ENCODE peak calls at places on chromosomes 11 and 22, in five cellular contexts. One of them, this sample, is unnamed.

GRCh38 chr11:15985863-15986139 is 370.5 kb downstream of the SOX6 start:
- DNase-seq in hepatic stellate cell: no peak
- DNase-seq in CD8-positive, alpha-beta memory T cell: no peak
- DNase-seq in GM12865: no peak
- DNase-seq in T-helper 9 cell: no peak
- DNase-seq in this sample: no peak

GRCh38 chr11:126538071-126538470 is 182.6 kb downstream of the ST3GAL4 start:
- DNase-seq in hepatic stellate cell: no peak
- DNase-seq in CD8-positive, alpha-beta memory T cell: no peak
- DNase-seq in GM12865: no peak
- DNase-seq in T-helper 9 cell: no peak
- DNase-seq in this sample: no peak

GRCh38 chr11:16773981-16774710 is 35.7 kb downstream of the C11orf58 start:
- DNase-seq in hepatic stellate cell: no peak
- DNase-seq in CD8-positive, alpha-beta memory T cell: no peak
- DNase-seq in GM12865: no peak
- DNase-seq in T-helper 9 cell: no peak
- DNase-seq in this sample: no peak

GRCh38 chr11:79209540-79210266 is 231.1 kb downstream of the TENM4 start:
- DNase-seq in hepatic stellate cell: no peak
- DNase-seq in CD8-positive, alpha-beta memory T cell: no peak
- DNase-seq in GM12865: no peak
- DNase-seq in T-helper 9 cell: no peak
- DNase-seq in this sample: no peak

GRCh38 chr11:125315088-125315740 is 150.7 kb downstream of the PKNOX2 start:
- DNase-seq in hepatic stellate cell: no peak
- DNase-seq in CD8-positive, alpha-beta memory T cell: no peak
- DNase-seq in GM12865: no peak
- DNase-seq in T-helper 9 cell: no peak
- DNase-seq in this sample: no peak

GRCh38 chr11:14773755-14774154 is 118.3 kb downstream of the CYP2R1 start:
- DNase-seq in hepatic stellate cell: no peak
- DNase-seq in CD8-positive, alpha-beta memory T cell: no peak
- DNase-seq in GM12865: no peak
- DNase-seq in T-helper 9 cell: no peak
- DNase-seq in this sample: no peak

GRCh38 chr11:111739299-111739698 is 26.9 kb downstream of the PPP2R1B start:
- DNase-seq in hepatic stellate cell: no peak
- DNase-seq in CD8-positive, alpha-beta memory T cell: no peak
- DNase-seq in GM12865: no peak
- DNase-seq in T-helper 9 cell: no peak
- DNase-seq in this sample: no peak

GRCh38 chr11:34154059-34154875 is 48.8 kb downstream of the NAT10 start:
- DNase-seq in hepatic stellate cell: no peak
- DNase-seq in CD8-positive, alpha-beta memory T cell: no peak
- DNase-seq in GM12865: peak; percentile 59
- DNase-seq in T-helper 9 cell: no peak
- DNase-seq in this sample: peak; percentile 54

GRCh38 chr22:39090426-39091064 is 6.5 kb upstream of the APOBEC3H start:
- DNase-seq in hepatic stellate cell: no peak
- DNase-seq in CD8-positive, alpha-beta memory T cell: peak; percentile 87
- DNase-seq in GM12865: peak; percentile 89
- DNase-seq in T-helper 9 cell: peak; percentile 78
- DNase-seq in this sample: no peak

GRCh38 chr11:133619973-133620372 is 87.7 kb upstream of the OPCML start:
- DNase-seq in hepatic stellate cell: no peak
- DNase-seq in CD8-positive, alpha-beta memory T cell: no peak
- DNase-seq in GM12865: peak; percentile 16
- DNase-seq in T-helper 9 cell: no peak
- DNase-seq in this sample: peak; percentile 13

GRCh38 chr11:110587129-110587528 is 125.1 kb downstream of the ARHGAP20 start:
- DNase-seq in hepatic stellate cell: no peak
- DNase-seq in CD8-positive, alpha-beta memory T cell: no peak
- DNase-seq in GM12865: no peak
- DNase-seq in T-helper 9 cell: no peak
- DNase-seq in this sample: no peak

GRCh38 chr22:20571531-20572007 is 64.2 kb downstream of the MED15 start:
- DNase-seq in hepatic stellate cell: peak; percentile 50
- DNase-seq in CD8-positive, alpha-beta memory T cell: peak; percentile 56
- DNase-seq in GM12865: peak; percentile 63
- DNase-seq in T-helper 9 cell: peak; percentile 70
- DNase-seq in this sample: peak; percentile 72

GRCh38 chr11:40722179-40722795 is 737.2 kb downstream of the LRRC4C start:
- DNase-seq in hepatic stellate cell: no peak
- DNase-seq in CD8-positive, alpha-beta memory T cell: no peak
- DNase-seq in GM12865: peak; percentile 44
- DNase-seq in T-helper 9 cell: no peak
- DNase-seq in this sample: peak; percentile 5

GRCh38 chr11:123451183-123451907 is 21.3 kb downstream of the GRAMD1B start:
- DNase-seq in hepatic stellate cell: no peak
- DNase-seq in CD8-positive, alpha-beta memory T cell: no peak
- DNase-seq in GM12865: peak; percentile 56
- DNase-seq in T-helper 9 cell: no peak
- DNase-seq in this sample: no peak

GRCh38 chr11:8091671-8092070 is 10.7 kb downstream of the TUB start:
- DNase-seq in hepatic stellate cell: no peak
- DNase-seq in CD8-positive, alpha-beta memory T cell: no peak
- DNase-seq in GM12865: no peak
- DNase-seq in T-helper 9 cell: no peak
- DNase-seq in this sample: no peak

GRCh38 chr11:43576834-43577521 is 103.6 kb upstream of the HSD17B12 start:
- DNase-seq in hepatic stellate cell: no peak
- DNase-seq in CD8-positive, alpha-beta memory T cell: no peak
- DNase-seq in GM12865: peak; percentile 27
- DNase-seq in T-helper 9 cell: no peak
- DNase-seq in this sample: peak; percentile 66

GRCh38 chr22:17764036-17764435 is 10.2 kb downstream of the BID start:
- DNase-seq in hepatic stellate cell: no peak
- DNase-seq in CD8-positive, alpha-beta memory T cell: no peak
- DNase-seq in GM12865: no peak
- DNase-seq in T-helper 9 cell: no peak
- DNase-seq in this sample: no peak

GRCh38 chr11:46675288-46675851 is 25.0 kb downstream of the ARHGAP1 start:
- DNase-seq in hepatic stellate cell: peak; percentile 75
- DNase-seq in CD8-positive, alpha-beta memory T cell: no peak
- DNase-seq in GM12865: no peak
- DNase-seq in T-helper 9 cell: no peak
- DNase-seq in this sample: no peak

GRCh38 chr22:49666146-49666809 is 161.4 kb downstream of the BRD1 start:
- DNase-seq in hepatic stellate cell: no peak
- DNase-seq in CD8-positive, alpha-beta memory T cell: no peak
- DNase-seq in GM12865: no peak
- DNase-seq in T-helper 9 cell: no peak
- DNase-seq in this sample: no peak

GRCh38 chr22:47571616-47572015 is 809.2 kb downstream of the TBC1D22A start:
- DNase-seq in hepatic stellate cell: no peak
- DNase-seq in CD8-positive, alpha-beta memory T cell: no peak
- DNase-seq in GM12865: no peak
- DNase-seq in T-helper 9 cell: no peak
- DNase-seq in this sample: no peak

GRCh38 chr22:50016988-50017700 is 4.6 kb upstream of the IL17REL start:
- DNase-seq in hepatic stellate cell: no peak
- DNase-seq in CD8-positive, alpha-beta memory T cell: no peak
- DNase-seq in GM12865: peak; percentile 72
- DNase-seq in T-helper 9 cell: peak; percentile 44
- DNase-seq in this sample: peak; percentile 87

GRCh38 chr11:47485112-47485511 is 36.2 kb upstream of the RAPSN start:
- DNase-seq in hepatic stellate cell: no peak
- DNase-seq in CD8-positive, alpha-beta memory T cell: no peak
- DNase-seq in GM12865: no peak
- DNase-seq in T-helper 9 cell: no peak
- DNase-seq in this sample: no peak

GRCh38 chr11:1032310-1032891 is 4.1 kb downstream of the MUC6 start:
- DNase-seq in hepatic stellate cell: no peak
- DNase-seq in CD8-positive, alpha-beta memory T cell: no peak
- DNase-seq in GM12865: no peak
- DNase-seq in T-helper 9 cell: no peak
- DNase-seq in this sample: no peak

GRCh38 chr11:77073328-77074001 is 6.7 kb downstream of the CAPN5 start:
- DNase-seq in hepatic stellate cell: peak; percentile 99
- DNase-seq in CD8-positive, alpha-beta memory T cell: no peak
- DNase-seq in GM12865: no peak
- DNase-seq in T-helper 9 cell: no peak
- DNase-seq in this sample: peak; percentile 26

GRCh38 chr22:46774456-46775363 is 12.3 kb downstream of the TBC1D22A start:
- DNase-seq in hepatic stellate cell: no peak
- DNase-seq in CD8-positive, alpha-beta memory T cell: no peak
- DNase-seq in GM12865: peak; percentile 82
- DNase-seq in T-helper 9 cell: no peak
- DNase-seq in this sample: no peak

GRCh38 chr11:47858169-47858543 is 10.0 kb upstream of the NUP160 start:
- DNase-seq in hepatic stellate cell: no peak
- DNase-seq in CD8-positive, alpha-beta memory T cell: no peak
- DNase-seq in GM12865: no peak
- DNase-seq in T-helper 9 cell: no peak
- DNase-seq in this sample: no peak

GRCh38 chr11:58940028-58940427 is 740 bp downstream of the GLYATL1 start:
- DNase-seq in hepatic stellate cell: no peak
- DNase-seq in CD8-positive, alpha-beta memory T cell: no peak
- DNase-seq in GM12865: no peak
- DNase-seq in T-helper 9 cell: no peak
- DNase-seq in this sample: no peak

GRCh38 chr22:37747090-37747714 is 50.4 kb downstream of the TRIOBP start:
- DNase-seq in hepatic stellate cell: peak; percentile 61
- DNase-seq in CD8-positive, alpha-beta memory T cell: no peak
- DNase-seq in GM12865: peak; percentile 14
- DNase-seq in T-helper 9 cell: no peak
- DNase-seq in this sample: no peak

GRCh38 chr11:69157156-69157821 is 1.6 kb downstream of the SMIM38 start:
- DNase-seq in hepatic stellate cell: peak; percentile 72
- DNase-seq in CD8-positive, alpha-beta memory T cell: no peak
- DNase-seq in GM12865: peak; percentile 65
- DNase-seq in T-helper 9 cell: no peak
- DNase-seq in this sample: peak; percentile 78

GRCh38 chr11:71251159-71251721 is 1.1 kb downstream of the SHANK2 start:
- DNase-seq in hepatic stellate cell: peak; percentile 54
- DNase-seq in CD8-positive, alpha-beta memory T cell: no peak
- DNase-seq in GM12865: no peak
- DNase-seq in T-helper 9 cell: no peak
- DNase-seq in this sample: peak; percentile 48

GRCh38 chr11:698493-699115 is 3.0 kb downstream of the TMEM80 start:
- DNase-seq in hepatic stellate cell: no peak
- DNase-seq in CD8-positive, alpha-beta memory T cell: no peak
- DNase-seq in GM12865: no peak
- DNase-seq in T-helper 9 cell: no peak
- DNase-seq in this sample: no peak

GRCh38 chr11:117381481-117381880 is 53.8 kb downstream of the CEP164 start:
- DNase-seq in hepatic stellate cell: no peak
- DNase-seq in CD8-positive, alpha-beta memory T cell: no peak
- DNase-seq in GM12865: no peak
- DNase-seq in T-helper 9 cell: no peak
- DNase-seq in this sample: no peak

GRCh38 chr11:12675951-12676711 is 1.9 kb downstream of the TEAD1 start:
- DNase-seq in hepatic stellate cell: no peak
- DNase-seq in CD8-positive, alpha-beta memory T cell: no peak
- DNase-seq in GM12865: peak; percentile 24
- DNase-seq in T-helper 9 cell: no peak
- DNase-seq in this sample: peak; percentile 28

GRCh38 chr22:37862570-37863325 is 13.5 kb downstream of the EIF3L start:
- DNase-seq in hepatic stellate cell: no peak
- DNase-seq in CD8-positive, alpha-beta memory T cell: no peak
- DNase-seq in GM12865: no peak
- DNase-seq in T-helper 9 cell: no peak
- DNase-seq in this sample: no peak